ENCODE peak calls at places on chromosomes 5 and 9, in five cellular contexts. D is T-cell, A is GM04503, N is H54, X is DMS79. O is an unnamed sample.

GRCh38 chr5:178357127-178357526 is 124.5 kb upstream of the PHYKPL start:
- DNase-seq in A (no peak), N (no peak), X (no peak), D (no peak), O (no peak)

GRCh38 chr9:114409103-114409780 is 21.5 kb upstream of the AKNA start:
- DNase-seq in D (no peak), X (peak; percentile 38), A (no peak), N (peak; percentile 51), O (no peak)

GRCh38 chr5:153902026-153902425 is 136.7 kb downstream of the FAM114A2 start:
- DNase-seq in D (no peak), A (no peak), N (no peak), X (no peak), O (no peak)

GRCh38 chr9:129405089-129405830 is 215.6 kb downstream of the C9orf50 start:
- DNase-seq in A (no peak), D (no peak), N (peak; percentile 45), X (no peak), O (no peak)

GRCh38 chr9:133362359-133363044 is 6.2 kb downstream of the SURF2 start:
- DNase-seq in D (no peak), N (no peak), X (no peak), A (no peak), O (no peak)

GRCh38 chr5:146042628-146043279 is 62.6 kb downstream of the PLAC8L1 start:
- DNase-seq in N (peak; percentile 52), D (no peak), A (peak; percentile 21), X (no peak), O (no peak)

GRCh38 chr5:50666261-50667078 is at the start of gene PARP8:
- DNase-seq in N (peak; percentile 17), A (no peak), D (no peak), X (no peak), O (peak; percentile 14)

GRCh38 chr5:32837211-32837610 is 126.1 kb downstream of the NPR3 start:
- DNase-seq in N (no peak), X (no peak), D (no peak), A (no peak), O (no peak)

GRCh38 chr5:103890313-103890712 is 327.7 kb upstream of the NUDT12 start:
- DNase-seq in A (no peak), D (no peak), X (no peak), N (no peak), O (no peak)

GRCh38 chr5:160042674-160043073 is 33.7 kb downstream of the TTC1 start:
- DNase-seq in A (no peak), X (no peak), N (no peak), D (no peak), O (no peak)

GRCh38 chr5:150130493-150130922 is 25.1 kb downstream of the PDGFRB start:
- DNase-seq in D (no peak), N (no peak), A (no peak), X (no peak), O (no peak)

GRCh38 chr5:65862384-65862783 is 64.0 kb upstream of the ERBIN start:
- DNase-seq in X (no peak), D (no peak), N (no peak), A (no peak), O (no peak)

GRCh38 chr5:138701678-138702077 is 51.5 kb upstream of the CTNNA1 start:
- DNase-seq in A (no peak), N (no peak), D (no peak), X (no peak), O (no peak)

GRCh38 chr9:88339322-88339721 is 48.9 kb upstream of the SPIN1 start:
- DNase-seq in D (no peak), X (no peak), A (no peak), N (no peak), O (no peak)

GRCh38 chr5:27788184-27788583 is 749.8 kb upstream of the CDH9 start:
- DNase-seq in N (no peak), A (no peak), D (no peak), X (no peak), O (no peak)

GRCh38 chr5:83471405-83472212 is at the start of gene VCAN:
- DNase-seq in X (no peak), A (peak; percentile 71), D (no peak), N (no peak), O (peak; percentile 51)

GRCh38 chr9:124752967-124753366 is 18.1 kb downstream of the NR6A1 start:
- DNase-seq in N (peak; percentile 58), D (no peak), X (no peak), A (no peak), O (no peak)

GRCh38 chr9:35923598-35923926 is 14.3 kb downstream of the SPAAR start:
- DNase-seq in D (no peak), X (no peak), A (no peak), N (no peak), O (no peak)

GRCh38 chr9:7536310-7536939 is 263.2 kb downstream of the DMAC1 start:
- DNase-seq in N (peak; percentile 9), A (no peak), X (no peak), D (no peak), O (peak; percentile 10)

GRCh38 chr5:149599375-149599774 is 18.1 kb downstream of the ARHGEF37 start:
- DNase-seq in A (no peak), X (no peak), D (no peak), N (no peak), O (no peak)

GRCh38 chr5:91168859-91169258 is 214.3 kb downstream of the ARRDC3 start:
- DNase-seq in N (no peak), X (no peak), A (no peak), D (no peak), O (no peak)

GRCh38 chr5:116510525-116510924 is 64.1 kb downstream of the SEMA6A start:
- DNase-seq in N (no peak), A (no peak), D (no peak), X (no peak), O (no peak)

GRCh38 chr5:1488882-1489680 is 34.7 kb downstream of the LPCAT1 start:
- DNase-seq in A (peak; percentile 53), N (peak; percentile 99), X (no peak), D (no peak), O (no peak)